ENCODE peak calls at places on chromosomes 12 and 14, in six cellular contexts. U is AG04450, Q is endothelial cell of umbilical vein, G is left ventricle myocardium inferior, N is right lobe of liver, V is lower leg skin. E is an unnamed sample.

GRCh38 chr12:131192951-131193350 is 239.2 kb downstream of the ADGRD1 start:
- DNase-seq in U (no peak), Q (no peak), G (no peak), N (no peak), V (no peak), E (no peak)

GRCh38 chr14:101400815-101401214 is 160.5 kb upstream of the DIO3 start:
- DNase-seq in U (no peak), Q (peak), G (no peak), N (no peak), V (no peak), E (no peak)

GRCh38 chr12:117897379-117898161 is 71.2 kb downstream of the KSR2 start:
- DNase-seq in U (no peak), Q (no peak), G (no peak), N (no peak), V (no peak), E (no peak)

GRCh38 chr12:45670339-45671065 is 59.0 kb upstream of the ARID2 start:
- DNase-seq in U (no peak), Q (no peak), G (no peak), N (no peak), V (no peak), E (no peak)

GRCh38 chr12:6553051-6553868 is 2.6 kb downstream of the IFFO1 start:
- DNase-seq in U (no peak), Q (no peak), G (peak), N (no peak), V (no peak), E (no peak)

GRCh38 chr12:41052441-41052840 is 135.7 kb upstream of the PDZRN4 start:
- DNase-seq in U (no peak), Q (no peak), G (no peak), N (no peak), V (no peak), E (no peak)

GRCh38 chr12:24743891-24744793 is 204.8 kb downstream of the BCAT1 start:
- DNase-seq in U (no peak), Q (no peak), G (no peak), N (no peak), V (no peak), E (no peak)

GRCh38 chr14:94690486-94690885 is 78.3 kb downstream of the SERPINA3 start:
- DNase-seq in U (no peak), Q (no peak), G (no peak), N (no peak), V (no peak), E (no peak)

GRCh38 chr12:57096099-57096572 is 7.2 kb downstream of the NAB2 start:
- DNase-seq in U (no peak), Q (no peak), G (no peak), N (peak), V (peak), E (no peak)

GRCh38 chr14:64095620-64096019 is 198.6 kb downstream of the ESR2 start:
- DNase-seq in U (no peak), Q (no peak), G (no peak), N (no peak), V (no peak), E (no peak)

GRCh38 chr12:2797721-2798418 is 3.1 kb downstream of the FKBP4 start:
- DNase-seq in U (no peak), Q (peak), G (peak), N (peak), V (no peak), E (no peak)

GRCh38 chr14:65286443-65286842 is 126.1 kb upstream of the FUT8 start:
- DNase-seq in U (no peak), Q (no peak), G (no peak), N (no peak), V (no peak), E (no peak)

GRCh38 chr14:90301580-90302181 is 30.1 kb downstream of the NRDE2 start:
- DNase-seq in U (peak), Q (peak), G (no peak), N (peak), V (no peak), E (peak)

GRCh38 chr12:63862187-63863107 is 17.9 kb downstream of the SRGAP1 start:
- DNase-seq in U (no peak), Q (peak), G (no peak), N (peak), V (no peak), E (no peak)

GRCh38 chr12:106766393-106766826 is 8.1 kb upstream of the RIC8B start:
- DNase-seq in U (no peak), Q (peak), G (peak), N (peak), V (no peak), E (no peak)

GRCh38 chr14:52769889-52770288 is 21.5 kb downstream of the GNPNAT1 start:
- DNase-seq in U (no peak), Q (peak), G (no peak), N (no peak), V (no peak), E (no peak)

GRCh38 chr12:24719293-24719721 is 229.6 kb downstream of the BCAT1 start:
- DNase-seq in U (no peak), Q (peak), G (no peak), N (no peak), V (no peak), E (no peak)

GRCh38 chr12:538731-539539 is 79.2 kb downstream of the B4GALNT3 start:
- DNase-seq in U (no peak), Q (peak), G (peak), N (peak), V (no peak), E (no peak)

GRCh38 chr12:93434305-93434704 is 7.4 kb downstream of the UBE2N start:
- DNase-seq in U (no peak), Q (no peak), G (no peak), N (no peak), V (no peak), E (no peak)
- TF ChIP-seq CTCF in U (no peak), Q (no peak), G (no peak), N (no peak), V (no peak), E (no peak)

GRCh38 chr12:110599334-110599733 is 14.6 kb upstream of the TCTN1 start:
- DNase-seq in U (no peak), Q (no peak), G (no peak), N (no peak), V (no peak), E (no peak)

GRCh38 chr12:110597885-110598284 is 14.8 kb upstream of the PPTC7 start:
- DNase-seq in U (no peak), Q (no peak), G (no peak), N (no peak), V (no peak), E (no peak)

GRCh38 chr12:110606253-110606611 is 7.7 kb upstream of the TCTN1 start:
- DNase-seq in U (no peak), Q (no peak), G (no peak), N (no peak), V (no peak), E (no peak)

DNA sequence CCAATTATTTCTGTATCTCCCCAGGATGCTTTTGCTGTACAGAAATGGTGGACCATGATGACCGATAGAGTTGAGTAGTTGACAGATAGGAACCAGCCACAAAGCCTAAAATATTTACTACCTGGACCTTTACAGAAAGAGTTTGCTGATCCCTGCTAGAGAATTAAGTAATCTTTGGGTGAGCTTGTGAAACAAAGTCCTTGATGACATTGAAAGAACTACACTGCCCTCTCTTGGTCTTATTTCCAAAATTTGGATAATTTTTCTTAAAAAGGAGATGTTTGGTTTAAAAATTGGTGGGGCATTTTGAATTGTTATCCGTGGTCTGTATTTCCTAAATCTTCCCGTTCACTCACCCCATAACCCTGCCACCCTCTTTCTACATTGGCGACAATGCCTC is 13.7 kb upstream of the TCTN1 start:
- DNase-seq in U (no peak), Q (peak), G (no peak), N (no peak), V (no peak), E (peak)
- TF ChIP-seq CTCF in U (peak), Q (peak), G (peak), N (peak), V (no peak), E (peak)

GRCh38 chr12:82671673-82672195 is 15.0 kb upstream of the TMTC2 start:
- DNase-seq in U (no peak), Q (no peak), G (no peak), N (no peak), V (no peak), E (no peak)
- TF ChIP-seq CTCF in U (no peak), Q (no peak), G (no peak), N (no peak), V (no peak), E (no peak)

GRCh38 chr12:85441025-85441424 is 161.0 kb downstream of the ALX1 start:
- DNase-seq in U (no peak), Q (no peak), G (no peak), N (no peak), V (no peak), E (no peak)

GRCh38 chr12:85440273-85440672 is 160.3 kb downstream of the ALX1 start:
- DNase-seq in U (no peak), Q (no peak), G (no peak), N (no peak), V (no peak), E (no peak)

GRCh38 chr12:85445060-85445938 is 165.3 kb downstream of the ALX1 start:
- DNase-seq in U (no peak), Q (no peak), G (no peak), N (no peak), V (no peak), E (no peak)

GRCh38 chr12:85441740-85442139 is 161.7 kb downstream of the ALX1 start:
- DNase-seq in U (no peak), Q (peak), G (no peak), N (no peak), V (no peak), E (no peak)
- TF ChIP-seq CTCF in U (peak), Q (peak), G (no peak), N (peak), V (no peak), E (peak)

DNA sequence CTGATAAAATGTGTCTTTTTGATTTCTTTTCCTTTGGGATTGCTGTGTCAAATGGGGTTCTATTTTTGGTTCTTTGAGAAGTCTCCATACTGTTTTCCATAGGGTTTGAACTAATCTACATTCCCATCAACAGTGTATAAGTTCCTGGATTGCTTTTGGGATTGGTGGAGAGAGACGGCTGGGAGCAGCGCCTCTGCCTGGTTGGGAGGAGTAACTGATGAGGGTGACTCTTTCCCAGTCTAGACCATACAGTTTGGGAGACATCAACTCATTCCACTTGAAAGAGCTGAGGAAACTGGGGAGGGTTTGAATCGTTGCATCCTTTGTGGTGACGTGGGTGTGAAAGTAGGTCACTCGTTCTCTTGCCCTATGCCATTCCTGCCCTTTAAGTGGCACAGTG is 42.3 kb upstream of the KCNA1 start:
- DNase-seq in U (no peak), Q (no peak), G (no peak), N (no peak), V (no peak), E (no peak)
- TF ChIP-seq CTCF in U (no peak), Q (no peak), G (no peak), N (no peak), V (no peak), E (no peak)

GRCh38 chr14:56846970-56847928 is 37.0 kb upstream of the OTX2 start:
- DNase-seq in U (no peak), Q (no peak), G (no peak), N (no peak), V (no peak), E (no peak)

GRCh38 chr14:56841611-56842010 is 31.3 kb upstream of the OTX2 start:
- DNase-seq in U (no peak), Q (no peak), G (no peak), N (no peak), V (no peak), E (no peak)

GRCh38 chr14:56840221-56840620 is 29.9 kb upstream of the OTX2 start:
- DNase-seq in U (no peak), Q (no peak), G (no peak), N (no peak), V (no peak), E (no peak)

DNA sequence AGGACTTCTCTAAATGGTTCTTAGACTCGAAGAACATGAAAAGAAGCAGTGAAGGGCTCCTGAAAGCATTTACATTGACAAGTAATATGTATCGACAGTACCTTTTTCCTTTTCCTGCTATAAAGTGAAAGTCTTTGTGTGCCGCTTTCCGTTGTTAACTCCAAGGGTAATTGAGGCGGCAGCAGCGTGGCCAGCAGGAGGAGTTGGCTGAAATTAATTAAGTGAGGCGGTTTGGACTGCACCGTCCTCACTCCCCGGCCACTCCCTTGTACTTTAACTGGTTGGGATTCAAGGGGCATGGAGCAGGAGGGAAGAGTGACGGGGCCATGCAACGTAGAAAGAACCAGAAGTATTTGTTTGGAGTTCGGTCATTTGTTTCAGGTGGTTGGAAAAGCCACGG is 34.3 kb upstream of the OTX2 start:
- DNase-seq in U (no peak), Q (peak), G (no peak), N (no peak), V (no peak), E (no peak)
- TF ChIP-seq CTCF in U (no peak), Q (no peak), G (no peak), N (no peak), V (no peak), E (no peak)

E was measured in AG09319.